ENCODE peak calls at places on chromosome 10, in six cellular contexts. M is SK-N-MC, A is right cardiac atrium, R is skeletal muscle cell, K is endodermal cell, Q is prostate gland. I is an unnamed sample.

GRCh38 chr10:76176166-76176550 is 744.7 kb downstream of the LRMDA start:
- DNase-seq in M (no peak), A (no peak), R (no peak), K (no peak), Q (no peak), I (no peak)

GRCh38 chr10:98378722-98379121 is 36.3 kb downstream of the PYROXD2 start:
- DNase-seq in M (no peak), A (no peak), R (no peak), K (no peak), Q (no peak), I (no peak)

GRCh38 chr10:68251625-68252275 is 19.8 kb upstream of the ATOH7 start:
- DNase-seq in M (no peak), A (no peak), R (no peak), K (no peak), Q (no peak), I (no peak)

GRCh38 chr10:132143162-132143561 is 43.6 kb upstream of the DPYSL4 start:
- DNase-seq in M (no peak), A (no peak), R (no peak), K (no peak), Q (no peak), I (no peak)

GRCh38 chr10:79178070-79178576 is 109.4 kb downstream of the ZMIZ1 start:
- DNase-seq in M (no peak), A (no peak), R (no peak), K (no peak), Q (no peak), I (no peak)

GRCh38 chr10:124059552-124059951 is 33.8 kb downstream of the CHST15 start:
- DNase-seq in M (no peak), A (no peak), R (no peak), K (no peak), Q (no peak), I (no peak)

GRCh38 chr10:32054087-32054486 is 2.1 kb downstream of the KIF5B start:
- DNase-seq in M (no peak), A (no peak), R (no peak), K (peak), Q (peak), I (peak)

GRCh38 chr10:71757450-71757918 is 15.8 kb downstream of the VSIR start:
- DNase-seq in M (no peak), A (no peak), R (no peak), K (no peak), Q (no peak), I (no peak)

GRCh38 chr10:78520737-78521430 is 487.2 kb downstream of the RPS24 start:
- DNase-seq in M (no peak), A (no peak), R (no peak), K (peak), Q (no peak), I (no peak)

GRCh38 chr10:122678266-122678665 is 21.4 kb downstream of the C10orf120 start:
- DNase-seq in M (no peak), A (no peak), R (no peak), K (no peak), Q (no peak), I (no peak)

GRCh38 chr10:28241766-28242399 is 61.0 kb downstream of the MPP7 start:
- DNase-seq in M (peak), A (no peak), R (no peak), K (no peak), Q (peak), I (peak)

GRCh38 chr10:17025444-17026295 is 103.9 kb downstream of the CUBN start:
- DNase-seq in M (no peak), A (peak), R (peak), K (peak), Q (no peak), I (no peak)

GRCh38 chr10:47340613-47341170 is 7.5 kb upstream of the RBP3 start:
- DNase-seq in M (no peak), A (peak), R (peak), K (peak), Q (no peak), I (no peak)

GRCh38 chr10:546971-547590 is 142.4 kb downstream of the DIP2C start:
- DNase-seq in M (no peak), A (no peak), R (no peak), K (peak), Q (peak), I (peak)

GRCh38 chr10:88879754-88880286 is at the start of gene STAMBPL1:
- DNase-seq in M (no peak), A (no peak), R (no peak), K (no peak), Q (peak), I (no peak)

GRCh38 chr10:117094856-117095255 is 43.2 kb downstream of the VAX1 start:
- DNase-seq in M (no peak), A (no peak), R (no peak), K (peak), Q (no peak), I (no peak)

GRCh38 chr10:43376828-43377227 is 5.4 kb downstream of the FXYD4 start:
- DNase-seq in M (no peak), A (no peak), R (no peak), K (peak), Q (no peak), I (no peak)

GRCh38 chr10:91610444-91610843 is 22.4 kb downstream of the PPP1R3C start:
- DNase-seq in M (no peak), A (no peak), R (no peak), K (no peak), Q (no peak), I (no peak)

GRCh38 chr10:48691812-48692528 is 7.3 kb downstream of the WDFY4 start:
- DNase-seq in M (no peak), A (no peak), R (no peak), K (peak), Q (no peak), I (no peak)

GRCh38 chr10:113026679-113027078 is 76.6 kb downstream of the TCF7L2 start:
- DNase-seq in M (no peak), A (no peak), R (peak), K (no peak), Q (no peak), I (no peak)

GRCh38 chr10:127405221-127405620 is 143.9 kb upstream of the NPS start:
- DNase-seq in M (no peak), A (no peak), R (no peak), K (no peak), Q (no peak), I (no peak)

GRCh38 chr10:48364659-48365405 is 58.4 kb downstream of the MAPK8 start:
- DNase-seq in M (no peak), A (no peak), R (peak), K (no peak), Q (peak), I (peak)

GRCh38 chr10:126892150-126892872 is 12.9 kb upstream of the DOCK1 start:
- DNase-seq in M (no peak), A (no peak), R (no peak), K (no peak), Q (no peak), I (no peak)

GRCh38 chr10:110138197-110138812 is 69.1 kb upstream of the MXI1 start:
- DNase-seq in M (peak), A (no peak), R (no peak), K (no peak), Q (no peak), I (peak)

GRCh38 chr10:34813626-34814227 is 1.4 kb downstream of the PARD3 start:
- DNase-seq in M (no peak), A (peak), R (no peak), K (peak), Q (peak), I (no peak)

GRCh38 chr10:43775379-43775778 is 126.7 kb upstream of the ZNF32 start:
- DNase-seq in M (no peak), A (no peak), R (no peak), K (no peak), Q (no peak), I (no peak)

GRCh38 chr10:72763201-72763600 is 71.3 kb downstream of the MCU start:
- DNase-seq in M (no peak), A (no peak), R (no peak), K (no peak), Q (no peak), I (no peak)

GRCh38 chr10:119395287-119396007 is 147.1 kb downstream of the RGS10 start:
- DNase-seq in M (no peak), A (peak), R (no peak), K (peak), Q (no peak), I (no peak)

GRCh38 chr10:126926568-126926967 is 21.3 kb downstream of the DOCK1 start:
- DNase-seq in M (no peak), A (no peak), R (no peak), K (no peak), Q (no peak), I (no peak)

GRCh38 chr10:36211856-36212255 is 569.8 kb upstream of the FZD8 start:
- DNase-seq in M (no peak), A (no peak), R (no peak), K (no peak), Q (no peak), I (no peak)

GRCh38 chr10:94225589-94225988 is 137.2 kb downstream of the NOC3L start:
- DNase-seq in M (no peak), A (no peak), R (no peak), K (peak), Q (no peak), I (no peak)

GRCh38 chr10:69839696-69840345 is 38.1 kb downstream of the COL13A1 start:
- DNase-seq in M (no peak), A (no peak), R (no peak), K (no peak), Q (no peak), I (no peak)

GRCh38 chr10:126186746-126187145 is 201.5 kb downstream of the ADAM12 start:
- DNase-seq in M (no peak), A (no peak), R (no peak), K (no peak), Q (no peak), I (no peak)

GRCh38 chr10:6203331-6204062 is 765 bp downstream of the PFKFB3 start:
- DNase-seq in M (no peak), A (peak), R (no peak), K (peak), Q (peak), I (no peak)

GRCh38 chr10:6068422-6068821 is 6.3 kb upstream of the IL2RA start:
- DNase-seq in M (no peak), A (no peak), R (no peak), K (no peak), Q (no peak), I (no peak)

GRCh38 chr10:109892885-109893284 is 30.4 kb downstream of the XPNPEP1 start:
- DNase-seq in M (no peak), A (no peak), R (no peak), K (peak), Q (no peak), I (no peak)

GRCh38 chr10:69847458-69847857 is 45.8 kb downstream of the COL13A1 start:
- DNase-seq in M (no peak), A (no peak), R (no peak), K (no peak), Q (no peak), I (no peak)

GRCh38 chr10:113550365-113550764 is 2.5 kb upstream of the HABP2 start:
- DNase-seq in M (no peak), A (no peak), R (no peak), K (no peak), Q (peak), I (no peak)

DNA sequence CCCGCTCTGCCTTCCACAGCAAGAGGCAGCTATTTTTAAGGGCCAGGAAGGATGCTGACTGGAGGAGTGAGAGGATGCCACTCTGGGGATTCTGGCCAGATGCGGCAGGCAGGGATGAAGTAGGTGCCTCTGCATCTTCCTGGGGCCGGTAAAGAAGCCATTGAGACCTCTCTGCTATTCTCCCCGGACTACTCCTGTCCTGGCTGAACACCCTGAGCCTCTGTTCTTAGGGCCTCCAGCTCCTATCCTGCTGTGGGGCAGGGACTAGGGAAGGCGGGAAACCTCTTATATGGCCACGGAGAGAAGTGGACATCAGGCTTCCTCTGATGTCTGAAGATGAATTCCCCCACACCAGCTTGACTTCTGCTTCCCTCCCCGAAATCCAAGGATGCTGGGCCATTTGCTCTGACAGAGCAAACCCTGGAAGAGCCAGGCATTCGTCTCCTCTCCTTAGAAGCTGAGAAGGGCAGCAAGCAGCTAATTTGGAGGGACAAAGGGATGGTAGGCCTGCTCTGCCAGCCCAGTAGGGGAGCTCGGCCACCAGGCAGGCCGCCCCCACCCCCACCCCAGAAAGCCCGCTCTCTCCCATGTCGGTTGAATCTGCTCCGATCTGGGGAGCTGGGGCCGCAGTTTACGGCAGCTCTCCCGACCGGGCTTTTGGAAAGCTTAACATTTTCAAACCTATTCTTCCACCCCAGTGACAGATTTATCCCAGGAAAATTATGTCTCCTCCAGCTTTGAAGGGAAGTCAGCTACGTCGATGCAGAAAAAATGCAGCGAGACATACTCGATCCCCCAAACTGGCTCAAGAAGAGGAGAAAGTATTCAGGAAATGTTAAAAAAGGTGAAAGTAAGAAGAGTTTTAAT is 2.8 kb downstream of the FGF8 start:
- DNase-seq in M (no peak), A (no peak), R (no peak), K (peak), Q (no peak), I (no peak)
- H3K4me3 ChIP-seq in M (no peak), A (no peak), R (no peak), K (peak), Q (no peak), I (no peak)

DNA sequence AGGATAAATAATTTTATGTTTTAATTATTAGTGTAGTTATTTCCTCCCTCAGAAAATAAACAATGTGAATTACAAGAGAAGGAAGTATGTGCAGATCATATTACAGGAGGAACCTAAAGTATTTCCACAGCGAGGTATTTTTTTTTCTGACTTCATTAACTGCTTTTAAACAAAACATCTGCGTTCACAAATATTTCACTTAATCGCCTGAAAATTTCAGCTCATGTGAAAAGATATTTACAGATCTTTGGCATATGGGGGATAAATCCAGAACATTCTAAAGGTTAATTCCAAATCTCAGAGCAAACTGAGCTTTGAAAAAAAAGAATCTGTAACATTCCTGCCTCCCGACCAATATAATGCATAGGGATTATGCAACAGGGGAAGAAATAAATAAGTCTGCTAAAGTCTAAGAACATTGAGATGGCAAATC is 39.3 kb downstream of the NT5C2 start:
- DNase-seq in M (no peak), A (no peak), R (no peak), K (no peak), Q (no peak), I (no peak)
- H3K4me3 ChIP-seq in M (peak), A (peak), R (peak), K (peak), Q (no peak), I (peak)

GRCh38 chr10:50431118-50431517 is 179.8 kb upstream of the ASAH2 start:
- DNase-seq in M (no peak), A (no peak), R (no peak), K (no peak), Q (no peak), I (no peak)
- H3K4me3 ChIP-seq in M (no peak), A (no peak), R (no peak), K (no peak), Q (no peak), I (no peak)

DNA sequence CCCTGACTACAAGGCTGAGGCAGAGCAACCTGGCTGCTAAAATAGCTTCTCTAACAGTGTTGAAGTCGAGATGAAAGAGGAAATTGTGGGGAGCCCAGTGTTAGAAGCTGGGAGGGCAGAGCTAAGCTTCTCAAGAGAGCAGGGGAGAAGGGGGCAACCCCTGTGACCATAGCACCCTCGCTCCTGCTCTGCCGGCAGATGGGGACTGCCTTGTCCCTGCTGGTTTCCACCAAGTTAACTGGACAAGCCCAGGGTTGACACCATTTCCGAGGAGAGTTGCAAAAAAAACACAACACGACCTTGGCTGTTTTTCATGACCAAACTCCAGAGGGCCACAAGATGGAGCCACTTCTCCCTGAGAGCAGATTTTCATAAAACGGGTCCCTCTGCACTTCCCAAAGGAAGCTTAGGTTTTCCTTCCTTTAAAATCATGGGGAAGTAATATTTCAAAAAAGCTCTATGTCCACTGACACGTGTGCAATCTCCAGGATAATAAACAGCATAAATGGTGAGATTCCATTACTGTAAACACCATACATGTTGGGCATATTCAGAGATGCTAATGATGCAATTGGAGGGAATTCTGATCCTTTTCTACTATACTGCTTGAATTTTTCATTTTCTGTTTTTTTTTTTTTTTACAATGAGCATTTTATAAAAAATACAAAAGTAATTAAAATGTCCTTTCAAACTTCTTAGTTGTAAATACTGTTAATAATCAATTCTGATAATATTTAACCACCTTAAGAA is 140.4 kb downstream of the PIP4K2A start:
- DNase-seq in M (no peak), A (no peak), R (no peak), K (peak), Q (no peak), I (no peak)
- H3K4me3 ChIP-seq in M (no peak), A (no peak), R (no peak), K (no peak), Q (no peak), I (no peak)

DNA sequence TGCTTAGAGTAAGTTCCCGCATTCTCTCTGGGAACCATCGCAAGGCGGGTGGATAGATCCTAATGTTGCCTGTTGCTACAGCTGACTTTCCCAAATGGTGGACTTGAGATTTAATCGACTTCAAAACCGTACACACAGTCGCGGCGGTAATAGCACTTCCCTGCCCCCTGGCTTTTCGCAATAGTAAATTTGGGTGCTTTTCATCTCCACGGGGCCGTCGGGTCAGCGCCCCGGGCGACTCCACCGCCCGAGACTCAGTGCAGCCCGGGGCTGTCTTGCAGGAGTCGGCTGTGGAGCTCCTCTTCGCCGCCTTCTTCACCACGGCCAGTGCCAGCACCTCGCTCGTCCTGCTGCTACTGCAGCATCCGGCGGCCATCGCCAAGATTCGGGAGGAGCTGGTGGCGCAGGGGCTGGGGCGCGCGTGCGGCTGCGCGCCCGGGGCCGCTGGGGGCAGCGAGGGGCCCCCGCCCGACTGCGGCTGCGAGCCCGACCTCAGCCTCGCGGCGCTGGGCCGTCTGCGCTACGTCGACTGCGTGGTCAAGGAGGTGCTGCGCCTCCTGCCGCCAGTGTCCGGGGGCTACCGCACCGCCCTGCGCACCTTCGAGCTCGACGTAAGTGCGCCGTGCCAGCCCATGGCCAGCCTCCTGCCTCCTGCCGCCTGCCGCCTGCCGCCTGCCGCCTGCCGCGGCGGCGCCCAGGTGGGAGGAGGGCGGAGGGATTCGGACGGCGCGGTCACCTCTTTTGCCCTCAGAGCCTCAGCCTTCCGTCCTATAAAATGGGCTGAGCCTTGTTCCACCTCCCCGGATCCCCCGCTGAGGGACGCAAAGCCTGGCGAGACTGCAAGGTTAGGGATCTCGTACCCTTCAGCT is 5.3 kb downstream of the CYP26C1 start:
- DNase-seq in M (no peak), A (no peak), R (no peak), K (peak), Q (no peak), I (no peak)
- H3K4me3 ChIP-seq in M (no peak), A (peak), R (peak), K (peak), Q (no peak), I (no peak)

DNA sequence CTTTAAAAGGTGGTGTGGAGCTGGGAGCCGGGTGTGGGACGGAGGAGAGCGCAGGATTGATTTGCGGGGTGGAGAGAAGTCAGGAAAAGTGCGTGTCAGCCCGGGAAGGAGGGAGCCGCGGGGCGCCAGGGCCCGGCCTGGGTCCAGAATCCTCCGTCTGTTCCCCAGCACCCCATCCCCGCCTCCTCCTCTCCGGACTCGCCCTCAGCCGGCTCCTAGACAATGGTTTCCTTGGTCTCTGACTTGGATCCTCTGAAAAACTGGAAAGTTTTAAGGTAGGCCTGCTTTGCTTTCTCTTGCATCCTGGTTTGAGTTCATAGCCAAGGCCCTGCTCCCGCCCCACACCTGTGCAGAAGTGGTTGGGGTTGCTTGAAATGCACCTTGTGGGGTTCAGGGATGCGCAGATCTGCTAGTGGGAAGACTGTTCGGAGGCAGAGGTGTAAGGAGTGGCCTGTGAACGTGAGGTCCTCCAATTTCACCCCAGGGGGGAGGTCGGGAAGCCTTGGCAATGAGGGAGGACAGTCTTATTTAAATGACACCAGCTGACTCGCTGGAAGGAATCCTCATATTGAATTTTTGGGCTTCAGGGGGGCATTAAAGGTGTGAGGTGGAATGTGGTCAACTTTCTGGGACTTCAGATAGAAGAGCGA is 219.0 kb upstream of the CELF2 start:
- DNase-seq in M (no peak), A (peak), R (no peak), K (peak), Q (no peak), I (no peak)
- H3K4me3 ChIP-seq in M (no peak), A (peak), R (no peak), K (peak), Q (peak), I (no peak)

GRCh38 chr10:62001898-62002297 is 100.4 kb downstream of the ARID5B start:
- DNase-seq in M (no peak), A (no peak), R (no peak), K (no peak), Q (no peak), I (no peak)
- H3K4me3 ChIP-seq in M (no peak), A (no peak), R (no peak), K (no peak), Q (no peak), I (no peak)

I was measured in LNCaP clone FGC.